ENCODE peak calls at places on chromosome 4, in four cellular contexts. One of them, this sample, is unnamed.

GRCh38 chr4:101355246-101355645 is 7.9 kb upstream of the PPP3CA start:
- DNase-seq in hippocampal formation: no peak
- DNase-seq in pancreas: no peak
- DNase-seq in T-helper 2 cell: no peak
- DNase-seq in this sample: no peak

GRCh38 chr4:127555106-127555505 is 77.7 kb upstream of the INTU start:
- DNase-seq in pancreas: no peak
- DNase-seq in hippocampal formation: no peak
- DNase-seq in T-helper 2 cell: no peak
- DNase-seq in this sample: peak; percentile 70

GRCh38 chr4:106587558-106587957 is 219.0 kb upstream of the GIMD1 start:
- DNase-seq in pancreas: no peak
- DNase-seq in T-helper 2 cell: no peak
- DNase-seq in hippocampal formation: no peak
- DNase-seq in this sample: no peak

GRCh38 chr4:105466580-105466979 is 7.3 kb downstream of the PPA2 start:
- DNase-seq in T-helper 2 cell: no peak
- DNase-seq in hippocampal formation: no peak
- DNase-seq in pancreas: no peak
- DNase-seq in this sample: no peak

GRCh38 chr4:70855464-70855863 is 15.8 kb upstream of the GRSF1 start:
- DNase-seq in pancreas: no peak
- DNase-seq in hippocampal formation: no peak
- DNase-seq in T-helper 2 cell: no peak
- DNase-seq in this sample: no peak

GRCh38 chr4:83572848-83573247 is 36.9 kb downstream of the GPAT3 start:
- DNase-seq in T-helper 2 cell: no peak
- DNase-seq in pancreas: no peak
- DNase-seq in hippocampal formation: no peak
- DNase-seq in this sample: no peak

GRCh38 chr4:7960790-7961655 is 21.4 kb upstream of the AFAP1 start:
- DNase-seq in hippocampal formation: no peak
- DNase-seq in pancreas: no peak
- DNase-seq in T-helper 2 cell: peak; percentile 91
- DNase-seq in this sample: no peak

GRCh38 chr4:124322234-124322831 is 390.2 kb downstream of the ANKRD50 start:
- DNase-seq in hippocampal formation: no peak
- DNase-seq in T-helper 2 cell: peak; percentile 11
- DNase-seq in pancreas: no peak
- DNase-seq in this sample: no peak

GRCh38 chr4:118865091-118865708 is 23.5 kb upstream of the SYNPO2 start:
- DNase-seq in T-helper 2 cell: peak; percentile 52
- DNase-seq in pancreas: peak; percentile 33
- DNase-seq in hippocampal formation: no peak
- DNase-seq in this sample: peak; percentile 56

GRCh38 chr4:146018247-146018646 is 79.6 kb upstream of the ZNF827 start:
- DNase-seq in pancreas: no peak
- DNase-seq in T-helper 2 cell: no peak
- DNase-seq in hippocampal formation: no peak
- DNase-seq in this sample: no peak

GRCh38 chr4:128393111-128393704 is 105.6 kb upstream of the PGRMC2 start:
- DNase-seq in pancreas: no peak
- DNase-seq in hippocampal formation: no peak
- DNase-seq in T-helper 2 cell: no peak
- DNase-seq in this sample: no peak

GRCh38 chr4:1579834-1580686 is 104.1 kb downstream of the FAM53A start:
- DNase-seq in hippocampal formation: peak; percentile 39
- DNase-seq in pancreas: peak; percentile 92
- DNase-seq in T-helper 2 cell: peak; percentile 84
- DNase-seq in this sample: peak; percentile 83

GRCh38 chr4:190019023-190019858 is 7.8 kb downstream of the FRG2 start:
- DNase-seq in hippocampal formation: no peak
- DNase-seq in pancreas: no peak
- DNase-seq in T-helper 2 cell: peak; percentile 54
- DNase-seq in this sample: no peak

This sample was measured in thyroid gland.